ENCODE peak calls at places on chromosomes 1 and 21, in six cellular contexts. One of them, this sample, is unnamed.

GRCh38 chr1:151197863-151198253 is 494 bp upstream of the PIP5K1A start:
- DNase-seq in IMR-90: no peak
- DNase-seq in trophoblast cell: peak; percentile 94
- DNase-seq in neuronal stem cell: no peak
- DNase-seq in H1: no peak
- DNase-seq in mesenchymal stem cell: no peak
- DNase-seq in this sample: no peak

GRCh38 chr1:36273024-36273423 is 33.1 kb upstream of the SH3D21 start:
- DNase-seq in IMR-90: no peak
- DNase-seq in trophoblast cell: no peak
- DNase-seq in neuronal stem cell: no peak
- DNase-seq in H1: no peak
- DNase-seq in mesenchymal stem cell: no peak
- DNase-seq in this sample: no peak

GRCh38 chr1:40780678-40781613 is 2.6 kb upstream of the KCNQ4 start:
- DNase-seq in IMR-90: peak; percentile 32
- DNase-seq in trophoblast cell: peak; percentile 31
- DNase-seq in neuronal stem cell: no peak
- DNase-seq in H1: no peak
- DNase-seq in mesenchymal stem cell: peak; percentile 51
- DNase-seq in this sample: no peak

GRCh38 chr1:7474786-7475502 is 296.2 kb upstream of the VAMP3 start:
- DNase-seq in IMR-90: no peak
- DNase-seq in trophoblast cell: no peak
- DNase-seq in neuronal stem cell: no peak
- DNase-seq in H1: no peak
- DNase-seq in mesenchymal stem cell: no peak
- DNase-seq in this sample: no peak

GRCh38 chr1:3902111-3902511 is 2.0 kb upstream of the C1orf174 start:
- DNase-seq in IMR-90: no peak
- DNase-seq in trophoblast cell: no peak
- DNase-seq in neuronal stem cell: no peak
- DNase-seq in H1: no peak
- DNase-seq in mesenchymal stem cell: no peak
- DNase-seq in this sample: no peak

GRCh38 chr1:185720633-185721272 is 13.4 kb upstream of the HMCN1 start:
- DNase-seq in IMR-90: peak; percentile 64
- DNase-seq in trophoblast cell: peak; percentile 65
- DNase-seq in neuronal stem cell: no peak
- DNase-seq in H1: no peak
- DNase-seq in mesenchymal stem cell: peak; percentile 54
- DNase-seq in this sample: no peak

GRCh38 chr1:111624382-111624781 is 4.8 kb downstream of the RAP1A start:
- DNase-seq in IMR-90: no peak
- DNase-seq in trophoblast cell: no peak
- DNase-seq in neuronal stem cell: no peak
- DNase-seq in H1: no peak
- DNase-seq in mesenchymal stem cell: no peak
- DNase-seq in this sample: no peak

GRCh38 chr1:97654866-97655265 is 266.0 kb downstream of the DPYD start:
- DNase-seq in IMR-90: no peak
- DNase-seq in trophoblast cell: no peak
- DNase-seq in neuronal stem cell: no peak
- DNase-seq in H1: no peak
- DNase-seq in mesenchymal stem cell: peak; percentile 2
- DNase-seq in this sample: no peak

GRCh38 chr1:36871146-36871971 is 163.0 kb downstream of the GRIK3 start:
- DNase-seq in IMR-90: peak; percentile 6
- DNase-seq in trophoblast cell: no peak
- DNase-seq in neuronal stem cell: no peak
- DNase-seq in H1: no peak
- DNase-seq in mesenchymal stem cell: no peak
- DNase-seq in this sample: no peak

GRCh38 chr21:45421846-45422775 is 17.1 kb downstream of the COL18A1 start:
- DNase-seq in IMR-90: no peak
- DNase-seq in trophoblast cell: no peak
- DNase-seq in neuronal stem cell: no peak
- DNase-seq in H1: no peak
- DNase-seq in mesenchymal stem cell: no peak
- DNase-seq in this sample: no peak

GRCh38 chr1:180230791-180231505 is 884 bp downstream of the LHX4 start:
- DNase-seq in IMR-90: peak; percentile 51
- DNase-seq in trophoblast cell: peak; percentile 88
- DNase-seq in neuronal stem cell: no peak
- DNase-seq in H1: no peak
- DNase-seq in mesenchymal stem cell: peak; percentile 65
- DNase-seq in this sample: peak; percentile 74

GRCh38 chr1:84847253-84848247 is 45.5 kb downstream of the LPAR3 start:
- DNase-seq in IMR-90: peak; percentile 96
- DNase-seq in trophoblast cell: peak; percentile 70
- DNase-seq in neuronal stem cell: no peak
- DNase-seq in H1: no peak
- DNase-seq in mesenchymal stem cell: peak; percentile 94
- DNase-seq in this sample: no peak

GRCh38 chr1:101163406-101163770 is 73.4 kb upstream of the S1PR1 start:
- DNase-seq in IMR-90: no peak
- DNase-seq in trophoblast cell: no peak
- DNase-seq in neuronal stem cell: no peak
- DNase-seq in H1: no peak
- DNase-seq in mesenchymal stem cell: no peak
- DNase-seq in this sample: no peak

GRCh38 chr1:59635057-59635456 is 179.7 kb upstream of the HOOK1 start:
- DNase-seq in IMR-90: peak; percentile 10
- DNase-seq in trophoblast cell: no peak
- DNase-seq in neuronal stem cell: no peak
- DNase-seq in H1: no peak
- DNase-seq in mesenchymal stem cell: no peak
- DNase-seq in this sample: no peak

GRCh38 chr1:212225416-212225815 is 59.8 kb upstream of the PPP2R5A start:
- DNase-seq in IMR-90: no peak
- DNase-seq in trophoblast cell: no peak
- DNase-seq in neuronal stem cell: no peak
- DNase-seq in H1: no peak
- DNase-seq in mesenchymal stem cell: no peak
- DNase-seq in this sample: no peak

GRCh38 chr1:228226956-228227791 is 19.3 kb downstream of the OBSCN start:
- DNase-seq in IMR-90: peak; percentile 63
- DNase-seq in trophoblast cell: peak; percentile 43
- DNase-seq in neuronal stem cell: no peak
- DNase-seq in H1: no peak
- DNase-seq in mesenchymal stem cell: peak; percentile 68
- DNase-seq in this sample: no peak

GRCh38 chr1:201019321-201019977 is 4.1 kb downstream of the KIF21B start:
- DNase-seq in IMR-90: no peak
- DNase-seq in trophoblast cell: peak; percentile 19
- DNase-seq in neuronal stem cell: no peak
- DNase-seq in H1: no peak
- DNase-seq in mesenchymal stem cell: peak; percentile 63
- DNase-seq in this sample: no peak

GRCh38 chr1:154770897-154771594 is 99.0 kb downstream of the KCNN3 start:
- DNase-seq in IMR-90: no peak
- DNase-seq in trophoblast cell: no peak
- DNase-seq in neuronal stem cell: no peak
- DNase-seq in H1: no peak
- DNase-seq in mesenchymal stem cell: no peak
- DNase-seq in this sample: no peak

GRCh38 chr21:17402885-17403477 is 109.9 kb upstream of the CXADR start:
- DNase-seq in IMR-90: peak; percentile 4
- DNase-seq in trophoblast cell: no peak
- DNase-seq in neuronal stem cell: no peak
- DNase-seq in H1: no peak
- DNase-seq in mesenchymal stem cell: no peak
- DNase-seq in this sample: no peak

GRCh38 chr1:232704694-232705680 is 75.1 kb upstream of the SIPA1L2 start:
- DNase-seq in IMR-90: peak; percentile 91
- DNase-seq in trophoblast cell: peak; percentile 75
- DNase-seq in neuronal stem cell: no peak
- DNase-seq in H1: no peak
- DNase-seq in mesenchymal stem cell: peak; percentile 93
- DNase-seq in this sample: no peak

GRCh38 chr1:232988572-232989040 is 38.2 kb downstream of the NTPCR start:
- DNase-seq in IMR-90: peak; percentile 82
- DNase-seq in trophoblast cell: peak; percentile 14
- DNase-seq in neuronal stem cell: no peak
- DNase-seq in H1: no peak
- DNase-seq in mesenchymal stem cell: no peak
- DNase-seq in this sample: no peak

GRCh38 chr1:156241926-156242325 is at the start of gene BGLAP:
- DNase-seq in IMR-90: no peak
- DNase-seq in trophoblast cell: no peak
- DNase-seq in neuronal stem cell: no peak
- DNase-seq in H1: no peak
- DNase-seq in mesenchymal stem cell: no peak
- DNase-seq in this sample: no peak

GRCh38 chr1:84504580-84505021 is 1.6 kb upstream of the SPATA1 start:
- DNase-seq in IMR-90: peak; percentile 83
- DNase-seq in trophoblast cell: peak; percentile 25
- DNase-seq in neuronal stem cell: no peak
- DNase-seq in H1: no peak
- DNase-seq in mesenchymal stem cell: peak; percentile 81
- DNase-seq in this sample: no peak

GRCh38 chr1:162829268-162829667 is 31.7 kb downstream of the CCDC190 start:
- DNase-seq in IMR-90: no peak
- DNase-seq in trophoblast cell: no peak
- DNase-seq in neuronal stem cell: no peak
- DNase-seq in H1: no peak
- DNase-seq in mesenchymal stem cell: no peak
- DNase-seq in this sample: no peak

GRCh38 chr1:55741516-55741915 is 526.4 kb upstream of the USP24 start:
- DNase-seq in IMR-90: peak; percentile 88
- DNase-seq in trophoblast cell: peak; percentile 39
- DNase-seq in neuronal stem cell: no peak
- DNase-seq in H1: no peak
- DNase-seq in mesenchymal stem cell: no peak
- DNase-seq in this sample: no peak

GRCh38 chr1:117574206-117574835 is 31.5 kb upstream of the TENT5C start:
- DNase-seq in IMR-90: no peak
- DNase-seq in trophoblast cell: no peak
- DNase-seq in neuronal stem cell: no peak
- DNase-seq in H1: no peak
- DNase-seq in mesenchymal stem cell: no peak
- DNase-seq in this sample: peak; percentile 33

GRCh38 chr21:41601573-41602371 is 93.8 kb upstream of the TMPRSS2 start:
- DNase-seq in IMR-90: peak; percentile 13
- DNase-seq in trophoblast cell: no peak
- DNase-seq in neuronal stem cell: no peak
- DNase-seq in H1: no peak
- DNase-seq in mesenchymal stem cell: no peak
- DNase-seq in this sample: no peak

GRCh38 chr21:33230518-33231324 is 983 bp downstream of the IFNAR2 start:
- DNase-seq in IMR-90: peak; percentile 75
- DNase-seq in trophoblast cell: peak; percentile 73
- DNase-seq in neuronal stem cell: peak; percentile 56
- DNase-seq in H1: peak; percentile 38
- DNase-seq in mesenchymal stem cell: peak; percentile 80
- DNase-seq in this sample: peak; percentile 73

DNA sequence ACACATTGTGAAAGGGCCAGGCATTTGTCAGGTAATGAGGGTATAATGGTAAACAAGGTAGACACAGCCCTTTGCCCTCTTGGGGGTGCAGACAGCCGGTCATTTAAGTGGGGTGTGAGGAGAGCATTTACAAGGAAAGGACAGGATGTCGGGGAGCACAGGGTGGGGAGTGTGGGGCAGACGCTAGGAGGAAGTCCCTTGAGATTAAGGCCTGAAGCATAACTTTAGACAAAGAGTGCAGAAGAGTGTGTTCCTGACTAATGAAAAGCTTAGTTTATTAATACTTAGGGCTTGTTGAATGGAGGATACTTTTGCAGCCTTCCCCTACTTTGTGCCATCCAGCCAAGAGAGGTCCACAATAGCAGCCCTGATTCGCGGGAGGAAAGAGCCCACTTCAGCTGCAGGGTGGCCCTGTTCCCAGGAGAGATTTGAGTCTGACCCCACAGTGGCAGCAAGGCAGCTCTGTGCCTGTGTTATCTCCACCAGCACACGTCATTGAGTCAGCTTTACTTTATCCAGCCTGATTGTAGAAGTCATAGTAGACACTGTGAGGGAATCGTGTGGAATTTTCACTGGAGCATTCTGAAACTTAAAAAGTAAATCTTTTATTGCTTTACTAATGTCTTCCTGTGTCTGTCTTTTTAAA is 35.1 kb downstream of the MPZL1 start:
- DNase-seq in IMR-90: peak; percentile 63
- DNase-seq in trophoblast cell: no peak
- DNase-seq in neuronal stem cell: no peak
- DNase-seq in H1: no peak
- DNase-seq in mesenchymal stem cell: peak; percentile 73
- DNase-seq in this sample: no peak
- H4K91ac ChIP-seq in IMR-90: no peak overlapping the region
- H4K91ac ChIP-seq in trophoblast cell: no peak overlapping the region
- H4K91ac ChIP-seq in neuronal stem cell: no peak overlapping the region
- H4K91ac ChIP-seq in H1: no peak overlapping the region
- H4K91ac ChIP-seq in mesenchymal stem cell: peak overlapping the region; percentile 62
- H4K91ac ChIP-seq in this sample: no peak overlapping the region

GRCh38 chr1:174451408-174451807 is 3.6 kb downstream of the GPR52 start:
- DNase-seq in IMR-90: no peak
- DNase-seq in trophoblast cell: no peak
- DNase-seq in neuronal stem cell: no peak
- DNase-seq in H1: no peak
- DNase-seq in mesenchymal stem cell: no peak
- DNase-seq in this sample: no peak
- H2BK5ac ChIP-seq in IMR-90: no peak overlapping the region
- H2BK5ac ChIP-seq in trophoblast cell: no peak overlapping the region
- H2BK5ac ChIP-seq in neuronal stem cell: no peak overlapping the region
- H2BK5ac ChIP-seq in H1: no peak overlapping the region
- H2BK5ac ChIP-seq in mesenchymal stem cell: no peak overlapping the region
- H2BK5ac ChIP-seq in this sample: no peak overlapping the region

GRCh38 chr1:204434116-204434755 is 22.6 kb upstream of the PPP1R15B start:
- DNase-seq in IMR-90: no peak
- DNase-seq in trophoblast cell: no peak
- DNase-seq in neuronal stem cell: no peak
- DNase-seq in H1: no peak
- DNase-seq in mesenchymal stem cell: no peak
- DNase-seq in this sample: no peak

GRCh38 chr1:204437796-204438570 is 26.4 kb upstream of the PPP1R15B start:
- DNase-seq in IMR-90: no peak
- DNase-seq in trophoblast cell: peak; percentile 91
- DNase-seq in neuronal stem cell: no peak
- DNase-seq in H1: no peak
- DNase-seq in mesenchymal stem cell: no peak
- DNase-seq in this sample: no peak

GRCh38 chr1:204435246-204435885 is 23.7 kb upstream of the PPP1R15B start:
- DNase-seq in IMR-90: peak; percentile 55
- DNase-seq in trophoblast cell: peak; percentile 93
- DNase-seq in neuronal stem cell: no peak
- DNase-seq in H1: no peak
- DNase-seq in mesenchymal stem cell: peak; percentile 51
- DNase-seq in this sample: no peak

GRCh38 chr1:204438628-204439027 is 27.0 kb upstream of the PPP1R15B start:
- DNase-seq in IMR-90: peak; percentile 100
- DNase-seq in trophoblast cell: peak; percentile 63
- DNase-seq in neuronal stem cell: no peak
- DNase-seq in H1: no peak
- DNase-seq in mesenchymal stem cell: peak; percentile 96
- DNase-seq in this sample: no peak

GRCh38 chr1:204435886-204436271 is 24.3 kb upstream of the PPP1R15B start:
- DNase-seq in IMR-90: no peak
- DNase-seq in trophoblast cell: peak; percentile 63
- DNase-seq in neuronal stem cell: no peak
- DNase-seq in H1: no peak
- DNase-seq in mesenchymal stem cell: no peak
- DNase-seq in this sample: no peak
- H4K91ac ChIP-seq in IMR-90: no peak overlapping the region
- H4K91ac ChIP-seq in trophoblast cell: no peak overlapping the region
- H4K91ac ChIP-seq in neuronal stem cell: no peak overlapping the region
- H4K91ac ChIP-seq in H1: no peak overlapping the region
- H4K91ac ChIP-seq in mesenchymal stem cell: no peak overlapping the region
- H4K91ac ChIP-seq in this sample: no peak overlapping the region

GRCh38 chr1:113895084-113895483 is 7.7 kb upstream of the BCL2L15 start:
- DNase-seq in IMR-90: no peak
- DNase-seq in trophoblast cell: no peak
- DNase-seq in neuronal stem cell: no peak
- DNase-seq in H1: no peak
- DNase-seq in mesenchymal stem cell: no peak
- DNase-seq in this sample: no peak
- H2BK5ac ChIP-seq in IMR-90: no peak overlapping the region
- H2BK5ac ChIP-seq in trophoblast cell: no peak overlapping the region
- H2BK5ac ChIP-seq in neuronal stem cell: no peak overlapping the region
- H2BK5ac ChIP-seq in H1: no peak overlapping the region
- H2BK5ac ChIP-seq in mesenchymal stem cell: no peak overlapping the region
- H2BK5ac ChIP-seq in this sample: no peak overlapping the region